ENCODE peak calls at places on chromosomes 11 and 22, in six cellular contexts. One of them, this sample, is unnamed.

GRCh38 chr11:82682003-82682751 is 51.5 kb downstream of the FAM181B start:
- DNase-seq in osteocyte: no peak
- DNase-seq in brain microvascular endothelial cell: peak; percentile 49
- DNase-seq in activated T-cell treated with anti-CD3 and anti-CD28 coated beads, Interleukin-2, amount 50 U/mL, for 1 hour: no peak
- DNase-seq in D721Med: no peak
- DNase-seq in iPS DF 6.9: no peak
- DNase-seq in this sample: peak; percentile 35

GRCh38 chr11:75249704-75250103 is 9.1 kb downstream of the TPBGL start:
- DNase-seq in osteocyte: no peak
- DNase-seq in brain microvascular endothelial cell: no peak
- DNase-seq in activated T-cell treated with anti-CD3 and anti-CD28 coated beads, Interleukin-2, amount 50 U/mL, for 1 hour: peak; percentile 6
- DNase-seq in D721Med: no peak
- DNase-seq in iPS DF 6.9: no peak
- DNase-seq in this sample: no peak

GRCh38 chr11:93567406-93567819 is 24.2 kb upstream of the SMCO4 start:
- DNase-seq in osteocyte: no peak
- DNase-seq in brain microvascular endothelial cell: peak; percentile 10
- DNase-seq in activated T-cell treated with anti-CD3 and anti-CD28 coated beads, Interleukin-2, amount 50 U/mL, for 1 hour: no peak
- DNase-seq in D721Med: no peak
- DNase-seq in iPS DF 6.9: no peak
- DNase-seq in this sample: peak; percentile 83

GRCh38 chr22:30445438-30445936 is 19.9 kb downstream of the MTFP1 start:
- DNase-seq in osteocyte: no peak
- DNase-seq in brain microvascular endothelial cell: no peak
- DNase-seq in activated T-cell treated with anti-CD3 and anti-CD28 coated beads, Interleukin-2, amount 50 U/mL, for 1 hour: no peak
- DNase-seq in D721Med: no peak
- DNase-seq in iPS DF 6.9: no peak
- DNase-seq in this sample: no peak

GRCh38 chr11:34487430-34487829 is 26.2 kb downstream of the ELF5 start:
- DNase-seq in osteocyte: no peak
- DNase-seq in brain microvascular endothelial cell: no peak
- DNase-seq in activated T-cell treated with anti-CD3 and anti-CD28 coated beads, Interleukin-2, amount 50 U/mL, for 1 hour: no peak
- DNase-seq in D721Med: no peak
- DNase-seq in iPS DF 6.9: no peak
- DNase-seq in this sample: no peak

GRCh38 chr11:119788096-119788883 is 59.3 kb upstream of the NECTIN1 start:
- DNase-seq in osteocyte: no peak
- DNase-seq in brain microvascular endothelial cell: no peak
- DNase-seq in activated T-cell treated with anti-CD3 and anti-CD28 coated beads, Interleukin-2, amount 50 U/mL, for 1 hour: no peak
- DNase-seq in D721Med: no peak
- DNase-seq in iPS DF 6.9: no peak
- DNase-seq in this sample: no peak

GRCh38 chr11:33479216-33479615 is 221.4 kb downstream of the C11orf91 start:
- DNase-seq in osteocyte: no peak
- DNase-seq in brain microvascular endothelial cell: no peak
- DNase-seq in activated T-cell treated with anti-CD3 and anti-CD28 coated beads, Interleukin-2, amount 50 U/mL, for 1 hour: no peak
- DNase-seq in D721Med: no peak
- DNase-seq in iPS DF 6.9: no peak
- DNase-seq in this sample: no peak

GRCh38 chr11:116853461-116854073 is 16.1 kb upstream of the APOA1 start:
- DNase-seq in osteocyte: no peak
- DNase-seq in brain microvascular endothelial cell: peak; percentile 88
- DNase-seq in activated T-cell treated with anti-CD3 and anti-CD28 coated beads, Interleukin-2, amount 50 U/mL, for 1 hour: peak; percentile 38
- DNase-seq in D721Med: no peak
- DNase-seq in iPS DF 6.9: no peak
- DNase-seq in this sample: no peak

GRCh38 chr11:60343094-60343704 is 16.1 kb downstream of the MS4A6E start:
- DNase-seq in osteocyte: no peak
- DNase-seq in brain microvascular endothelial cell: peak; percentile 19
- DNase-seq in activated T-cell treated with anti-CD3 and anti-CD28 coated beads, Interleukin-2, amount 50 U/mL, for 1 hour: no peak
- DNase-seq in D721Med: no peak
- DNase-seq in iPS DF 6.9: no peak
- DNase-seq in this sample: no peak

GRCh38 chr11:118907749-118908106 is 18.0 kb downstream of the BCL9L start:
- DNase-seq in osteocyte: no peak
- DNase-seq in brain microvascular endothelial cell: no peak
- DNase-seq in activated T-cell treated with anti-CD3 and anti-CD28 coated beads, Interleukin-2, amount 50 U/mL, for 1 hour: no peak
- DNase-seq in D721Med: no peak
- DNase-seq in iPS DF 6.9: no peak
- DNase-seq in this sample: no peak

GRCh38 chr22:40819741-40820140 is 595 bp upstream of the SLC25A17 start:
- DNase-seq in osteocyte: no peak
- DNase-seq in brain microvascular endothelial cell: no peak
- DNase-seq in activated T-cell treated with anti-CD3 and anti-CD28 coated beads, Interleukin-2, amount 50 U/mL, for 1 hour: no peak
- DNase-seq in D721Med: no peak
- DNase-seq in iPS DF 6.9: no peak
- DNase-seq in this sample: no peak